ENCODE peak calls at places on chromosomes 1 and 21, in five cellular contexts. K, Q, M, G and W are unnamed samples.

GRCh38 chr1:77126309-77126708 is 92.9 kb downstream of the PIGK start:
- DNase-seq in K (peak; percentile 70), Q (no peak), M (no peak), G (peak; percentile 79), W (peak; percentile 68)

GRCh38 chr1:30891223-30891552 is 17.4 kb downstream of the SDC3 start:
- DNase-seq in K (no peak), Q (no peak), M (no peak), G (no peak), W (no peak)

GRCh38 chr21:15543473-15543872 is 186.3 kb upstream of the USP25 start:
- DNase-seq in K (no peak), Q (no peak), M (no peak), G (no peak), W (no peak)

GRCh38 chr21:45420061-45420521 is 15.1 kb downstream of the COL18A1 start:
- DNase-seq in K (no peak), Q (no peak), M (peak; percentile 59), G (peak; percentile 5), W (no peak)

GRCh38 chr1:203296456-203297073 is 8.8 kb upstream of the BTG2 start:
- DNase-seq in K (no peak), Q (no peak), M (no peak), G (no peak), W (peak; percentile 55)

GRCh38 chr1:37391181-37391949 is 83.0 kb upstream of the ZC3H12A start:
- DNase-seq in K (no peak), Q (no peak), M (no peak), G (no peak), W (peak; percentile 19)

GRCh38 chr1:93025572-93025971 is 53.5 kb upstream of the MTF2 start:
- DNase-seq in K (peak; percentile 72), Q (no peak), M (no peak), G (no peak), W (no peak)

GRCh38 chr1:216640100-216640499 is 83.1 kb downstream of the ESRRG start:
- DNase-seq in K (no peak), Q (no peak), M (no peak), G (no peak), W (no peak)

GRCh38 chr1:158117854-158118691 is 62.6 kb upstream of the CD1D start:
- DNase-seq in K (peak; percentile 60), Q (no peak), M (no peak), G (peak; percentile 80), W (peak; percentile 79)

GRCh38 chr21:24716306-24716918 is 890.9 kb downstream of the MRPL39 start:
- DNase-seq in K (no peak), Q (no peak), M (no peak), G (no peak), W (no peak)

GRCh38 chr1:237736372-237737029 is 154.2 kb downstream of the ZP4 start:
- DNase-seq in K (no peak), Q (no peak), M (no peak), G (peak; percentile 28), W (peak; percentile 22)

GRCh38 chr1:118143136-118143535 is 41.9 kb downstream of the SPAG17 start:
- DNase-seq in K (no peak), Q (no peak), M (no peak), G (no peak), W (no peak)

GRCh38 chr1:181081399-181081798 is 7.1 kb upstream of the IER5 start:
- DNase-seq in K (no peak), Q (no peak), M (no peak), G (no peak), W (no peak)

GRCh38 chr1:67749844-67750689 is 65.1 kb downstream of the GADD45A start:
- DNase-seq in K (peak; percentile 92), Q (no peak), M (no peak), G (peak; percentile 73), W (peak; percentile 71)

GRCh38 chr1:58779059-58779754 is 4.6 kb downstream of the JUN start:
- DNase-seq in K (peak; percentile 87), Q (no peak), M (no peak), G (peak; percentile 14), W (no peak)

GRCh38 chr1:68313736-68314594 is 81.6 kb upstream of the WLS start:
- DNase-seq in K (no peak), Q (no peak), M (no peak), G (no peak), W (peak; percentile 60)

GRCh38 chr1:23020731-23021130 is 1.5 kb downstream of the KDM1A start:
- DNase-seq in K (peak; percentile 26), Q (no peak), M (no peak), G (no peak), W (peak; percentile 31)

GRCh38 chr1:227929746-227930472 is 17.8 kb downstream of the WNT9A start:
- DNase-seq in K (no peak), Q (no peak), M (no peak), G (no peak), W (no peak)

GRCh38 chr1:220791287-220791686 is 4.6 kb downstream of the MTARC1 start:
- DNase-seq in K (no peak), Q (peak; percentile 13), M (no peak), G (no peak), W (no peak)

GRCh38 chr21:39314155-39315027 is 959 bp upstream of the BRWD1 start:
- DNase-seq in K (peak; percentile 72), Q (peak; percentile 10), M (peak; percentile 45), G (peak; percentile 73), W (peak; percentile 58)

GRCh38 chr1:115364776-115365155 is 26.7 kb upstream of the NGF start:
- DNase-seq in K (no peak), Q (no peak), M (no peak), G (no peak), W (no peak)

GRCh38 chr1:51818487-51818886 is 60.0 kb downstream of the NRDC start:
- DNase-seq in K (no peak), Q (no peak), M (no peak), G (peak; percentile 7), W (no peak)

GRCh38 chr1:186304982-186305949 is 69.8 kb downstream of the TPR start:
- DNase-seq in K (peak; percentile 54), Q (no peak), M (no peak), G (peak; percentile 13), W (peak; percentile 71)

GRCh38 chr1:232968965-232969364 is 18.6 kb downstream of the NTPCR start:
- DNase-seq in K (no peak), Q (peak; percentile 87), M (peak; percentile 61), G (no peak), W (no peak)

GRCh38 chr1:226687476-226687875 is 51.6 kb downstream of the ITPKB start:
- DNase-seq in K (no peak), Q (no peak), M (no peak), G (no peak), W (no peak)

GRCh38 chr1:228404107-228404720 is 2.4 kb downstream of the TRIM11 start:
- DNase-seq in K (no peak), Q (no peak), M (no peak), G (no peak), W (no peak)

GRCh38 chr21:43667191-43667904 is 8.0 kb downstream of the RRP1B start:
- DNase-seq in K (peak; percentile 30), Q (no peak), M (no peak), G (no peak), W (no peak)

GRCh38 chr1:80293818-80294217 is 1287.3 kb upstream of the ADGRL4 start:
- DNase-seq in K (no peak), Q (no peak), M (no peak), G (no peak), W (no peak)

DNA sequence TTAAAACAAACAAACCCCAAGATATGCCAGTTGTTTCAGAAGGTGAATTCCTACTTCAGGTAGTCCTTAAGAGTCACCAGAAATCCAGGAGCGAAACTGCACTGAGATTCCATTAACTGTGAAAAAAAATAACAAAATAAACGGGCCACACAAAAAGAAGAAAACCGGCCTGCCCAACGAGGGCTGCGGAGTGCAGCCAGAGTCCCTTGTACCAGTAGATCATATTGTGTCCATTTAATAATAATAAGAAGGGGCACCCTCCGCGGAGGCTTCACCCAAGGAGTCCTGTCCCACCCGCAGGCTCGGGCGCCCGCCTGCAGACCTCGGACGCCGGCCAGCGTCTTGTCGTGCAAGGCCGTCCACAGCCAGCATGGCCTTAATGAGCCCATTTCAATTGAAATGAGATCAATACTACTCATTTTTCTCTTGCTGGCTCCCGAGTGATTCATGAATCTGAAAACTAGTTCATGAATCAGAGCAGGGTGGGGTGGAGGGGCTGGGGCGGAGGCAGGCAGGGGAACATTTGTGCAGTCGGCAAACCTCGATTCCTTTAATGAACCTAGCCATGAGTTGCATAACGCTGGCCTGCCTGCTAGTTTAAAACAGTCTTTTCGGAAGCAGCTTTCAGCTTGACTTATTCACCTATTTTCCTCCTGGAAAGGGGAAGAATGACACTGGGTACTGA is 113.1 kb upstream of the IRF2BP2 start:
- DNase-seq in K (peak; percentile 90), Q (no peak), M (peak; percentile 67), G (peak; percentile 81), W (peak; percentile 44)
- H3K4me1 ChIP-seq in K (peaks cover 50% of the 10 kb centered on the region), Q (peaks cover 95% of the 10 kb centered on the region), M (peaks cover 96% of the 10 kb centered on the region), G (peaks cover 88% of the 10 kb centered on the region), W (peaks cover 61% of the 10 kb centered on the region)

GRCh38 chr1:156053770-156054499 is at the start of gene UBQLN4:
- DNase-seq in K (peak; percentile 88), Q (peak; percentile 90), M (peak; percentile 88), G (peak; percentile 96), W (peak; percentile 93)

GRCh38 chr1:156055343-156055645 is 712 bp downstream of the LAMTOR2 start:
- DNase-seq in K (no peak), Q (no peak), M (no peak), G (no peak), W (no peak)

GRCh38 chr1:156054500-156055342 is at the start of gene LAMTOR2:
- DNase-seq in K (peak; percentile 98), Q (peak; percentile 98), M (peak; percentile 99), G (peak; percentile 98), W (peak; percentile 100)

GRCh38 chr1:156056326-156056849 is 1.8 kb downstream of the LAMTOR2 start:
- DNase-seq in K (no peak), Q (no peak), M (no peak), G (no peak), W (no peak)

GRCh38 chr1:156055649-156056048 is 1.1 kb downstream of the LAMTOR2 start:
- DNase-seq in K (peak; percentile 39), Q (no peak), M (no peak), G (no peak), W (no peak)
- H3K27ac ChIP-seq in K (no peak overlapping the region), Q (no peak overlapping the region), M (peak overlapping the region; percentile 99), G (peak overlapping the region; percentile 56), W (peak overlapping the region; percentile 95)

GRCh38 chr1:243667591-243667990 is 182.5 kb downstream of the AKT3 start:
- DNase-seq in K (no peak), Q (no peak), M (no peak), G (no peak), W (no peak)
- H3K27me3 ChIP-seq in K (no peaks in the 10 kb centered on the region), Q (no peaks in the 10 kb centered on the region), M (no peaks in the 10 kb centered on the region), G (no peaks in the 10 kb centered on the region), W (no peaks in the 10 kb centered on the region)

DNA sequence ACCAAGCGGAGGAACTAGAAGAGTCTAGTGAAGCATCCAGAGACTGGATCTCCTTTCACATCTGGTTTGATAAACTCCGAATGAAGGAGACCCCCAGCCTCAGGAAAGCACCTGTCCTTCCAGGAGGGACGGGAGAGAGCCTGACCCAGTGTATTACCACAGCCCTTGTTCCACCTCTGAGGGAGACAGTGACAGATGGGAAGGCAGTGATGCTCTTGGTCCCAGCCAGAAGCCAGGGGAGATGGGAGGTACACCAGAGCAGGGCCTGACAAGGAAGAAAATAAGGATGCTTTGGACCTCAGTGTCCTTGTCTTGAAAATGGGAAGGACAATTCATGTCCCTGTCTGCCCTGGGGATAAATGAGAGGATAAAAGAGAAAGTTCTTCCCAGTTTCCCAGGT is 3.5 kb downstream of the KLHDC7A start:
- DNase-seq in K (no peak), Q (no peak), M (no peak), G (no peak), W (no peak)
- H3K4me1 ChIP-seq in K (peaks cover 38% of the 10 kb centered on the region), Q (no peaks in the 10 kb centered on the region), M (peaks cover 6% of the 10 kb centered on the region), G (peaks cover 25% of the 10 kb centered on the region), W (no peaks in the 10 kb centered on the region)